ENCODE peak calls at places on chromosomes 1 and 21, in eight cellular contexts. X is hepatocyte, V is upper lobe of right lung, A is midbrain, G is NCI-H2029, M is LHCN-M2, N is WTC11, R is C1 segment of cervical spinal cord. H is an unnamed sample.

GRCh38 chr1:157894613-157895012 is 53.0 kb upstream of the CD5L start:
- DNase-seq in X (no peak), V (no peak), A (no peak), G (no peak), M (peak), N (no peak), R (no peak), H (no peak)

GRCh38 chr1:213474054-213474453 is 423.0 kb downstream of the RPS6KC1 start:
- DNase-seq in X (peak), V (no peak), A (no peak), G (no peak), M (no peak), N (no peak), R (no peak), H (no peak)

GRCh38 chr1:6783956-6784559 is 1.2 kb upstream of the CAMTA1 start:
- DNase-seq in X (no peak), V (no peak), A (no peak), G (no peak), M (peak), N (no peak), R (no peak), H (no peak)

GRCh38 chr21:28516996-28517592 is 475.6 kb downstream of the LTN1 start:
- DNase-seq in X (peak), V (peak), A (peak), G (no peak), M (peak), N (peak), R (peak), H (no peak)

GRCh38 chr1:8090241-8090702 is 64.2 kb upstream of the ERRFI1 start:
- DNase-seq in X (peak), V (no peak), A (no peak), G (no peak), M (peak), N (no peak), R (no peak), H (no peak)

GRCh38 chr1:35454616-35455015 is 102.6 kb downstream of the KIAA0319L start:
- DNase-seq in X (peak), V (no peak), A (no peak), G (no peak), M (peak), N (no peak), R (no peak), H (no peak)

GRCh38 chr1:208595745-208596144 is 351.6 kb upstream of the PLXNA2 start:
- DNase-seq in X (peak), V (no peak), A (no peak), G (no peak), M (peak), N (no peak), R (no peak), H (no peak)

GRCh38 chr1:27145934-27146354 is 9.0 kb downstream of the SLC9A1 start:
- DNase-seq in X (peak), V (no peak), A (no peak), G (no peak), M (peak), N (no peak), R (no peak), H (no peak)

GRCh38 chr1:156477526-156478249 is 22.9 kb downstream of the MEF2D start:
- DNase-seq in X (no peak), V (no peak), A (no peak), G (peak), M (no peak), N (no peak), R (no peak), H (no peak)

GRCh38 chr1:52523376-52523775 is 29.5 kb downstream of the TUT4 start:
- DNase-seq in X (no peak), V (no peak), A (no peak), G (no peak), M (no peak), N (no peak), R (no peak), H (no peak)

GRCh38 chr1:34164510-34165381 is at the start of gene CSMD2:
- DNase-seq in X (peak), V (peak), A (peak), G (peak), M (no peak), N (peak), R (peak), H (no peak)

GRCh38 chr1:184036517-184036949 is 995 bp downstream of the COLGALT2 start:
- DNase-seq in X (no peak), V (peak), A (no peak), G (no peak), M (peak), N (peak), R (peak), H (peak)